ENCODE peak calls at places on chromosomes 16 and 17, in five cellular contexts. H is stimulated activated CD4-positive, alpha-beta T cell treated with anti-CD3 and anti-CD28 coated beads, Interleukin-1b, Interleukin-23, amount 100 ng/mL, for 1 hour; Y is neural crest cell; O is CD4-positive, alpha-beta T cell; D is body of pancreas. F is an unnamed sample.

GRCh38 chr17:71505200-71505599 is 615.6 kb upstream of the SOX9 start:
- DNase-seq in H (no peak), Y (no peak), O (no peak), D (no peak), F (peak; percentile 27)

GRCh38 chr17:82257473-82257872 is 16.0 kb downstream of the CSNK1D start:
- DNase-seq in H (no peak), Y (peak; percentile 50), O (no peak), D (peak; percentile 58), F (peak; percentile 48)

GRCh38 chr17:65074778-65075250 is 18.3 kb upstream of the GNA13 start:
- DNase-seq in H (no peak), Y (no peak), O (no peak), D (peak; percentile 60), F (peak; percentile 93)

GRCh38 chr16:54546481-54546880 is 259.9 kb upstream of the IRX3 start:
- DNase-seq in H (no peak), Y (no peak), O (no peak), D (no peak), F (no peak)

GRCh38 chr17:44642861-44643260 is 13.4 kb upstream of the MEIOC start:
- DNase-seq in H (no peak), Y (no peak), O (no peak), D (no peak), F (no peak)

GRCh38 chr16:67155305-67156145 is 4.2 kb downstream of the TRADD start:
- DNase-seq in H (peak; percentile 68), Y (peak; percentile 84), O (peak; percentile 72), D (peak; percentile 82), F (peak; percentile 70)

GRCh38 chr16:85438981-85439639 is 174.0 kb upstream of the GSE1 start:
- DNase-seq in H (no peak), Y (no peak), O (no peak), D (no peak), F (no peak)

GRCh38 chr17:14672830-14673229 is 371.9 kb downstream of the HS3ST3B1 start:
- DNase-seq in H (no peak), Y (no peak), O (no peak), D (peak; percentile 32), F (peak; percentile 75)

GRCh38 chr17:5832886-5833285 is 237.3 kb upstream of the WSCD1 start:
- DNase-seq in H (no peak), Y (no peak), O (no peak), D (no peak), F (peak; percentile 56)

GRCh38 chr17:39626171-39626670 is 531 bp upstream of the PPP1R1B start:
- DNase-seq in H (no peak), Y (no peak), O (no peak), D (no peak), F (no peak)

GRCh38 chr17:69326302-69327059 is 452 bp downstream of the ABCA5 start:
- DNase-seq in H (peak; percentile 1), Y (no peak), O (no peak), D (no peak), F (peak; percentile 36)

GRCh38 chr16:4465977-4466779 is 8.2 kb downstream of the NMRAL1 start:
- DNase-seq in H (no peak), Y (no peak), O (peak; percentile 27), D (peak; percentile 28), F (peak; percentile 41)

GRCh38 chr16:380837-381787 is 666 bp downstream of the PGAP6 start:
- DNase-seq in H (no peak), Y (no peak), O (no peak), D (peak; percentile 43), F (no peak)

GRCh38 chr16:12527077-12527476 is 276.6 kb downstream of the CPPED1 start:
- DNase-seq in H (no peak), Y (no peak), O (no peak), D (no peak), F (no peak)

GRCh38 chr17:8375738-8376259 is 705 bp downstream of the KRABD2 start:
- DNase-seq in H (no peak), Y (no peak), O (no peak), D (peak; percentile 26), F (no peak)

GRCh38 chr16:67528222-67528869 is at the start of gene RIPOR1:
- DNase-seq in H (no peak), Y (peak; percentile 50), O (no peak), D (peak; percentile 74), F (no peak)

GRCh38 chr17:1880851-1881630 is 51.2 kb downstream of the RPA1 start:
- DNase-seq in H (no peak), Y (peak; percentile 43), O (no peak), D (no peak), F (no peak)

F was measured in fibroblast of villous mesenchyme.